ENCODE peak calls at places on chromosomes 6 and 20, in seven cellular contexts. J is epithelial cell of esophagus; Z is CD8-positive, alpha-beta T cell; B is B cell; V is glutamatergic neuron; O is HFF-Myc; X is heart left ventricle. R is an unnamed sample.

GRCh38 chr6:1208876-1209275 is 103.0 kb upstream of the FOXQ1 start:
- DNase-seq in J (peak; percentile 68), Z (no peak), B (no peak), V (no peak), O (no peak), X (no peak), R (no peak)

GRCh38 chr6:113352029-113352801 is 504.9 kb upstream of the MARCKS start:
- DNase-seq in J (peak; percentile 81), Z (no peak), B (no peak), V (no peak), O (peak; percentile 52), X (no peak), R (no peak)

GRCh38 chr6:156991971-156992370 is 214.8 kb downstream of the ARID1B start:
- DNase-seq in J (no peak), Z (no peak), B (no peak), V (no peak), O (no peak), X (no peak), R (no peak)

GRCh38 chr6:20564777-20565176 is 30.5 kb downstream of the CDKAL1 start:
- DNase-seq in J (no peak), Z (no peak), B (no peak), V (no peak), O (no peak), X (no peak), R (no peak)

GRCh38 chr6:91094806-91095475 is 508.1 kb upstream of the MAP3K7 start:
- DNase-seq in J (no peak), Z (no peak), B (no peak), V (no peak), O (no peak), X (no peak), R (no peak)

GRCh38 chr20:50027611-50028105 is 44.9 kb downstream of the SNAI1 start:
- DNase-seq in J (peak; percentile 64), Z (no peak), B (no peak), V (no peak), O (peak; percentile 53), X (peak; percentile 87), R (peak; percentile 62)

GRCh38 chr20:18466574-18466893 is 296 bp downstream of the DZANK1 start:
- DNase-seq in J (no peak), Z (no peak), B (no peak), V (no peak), O (no peak), X (no peak), R (peak; percentile 25)

GRCh38 chr6:38346291-38347079 is 293.2 kb downstream of the BTBD9 start:
- DNase-seq in J (peak; percentile 7), Z (no peak), B (no peak), V (no peak), O (peak; percentile 90), X (no peak), R (no peak)

GRCh38 chr6:124795879-124796838 is 166.1 kb upstream of the RNF217 start:
- DNase-seq in J (peak; percentile 42), Z (no peak), B (no peak), V (peak; percentile 61), O (no peak), X (peak; percentile 50), R (no peak)

GRCh38 chr6:107218142-107218541 is 102.8 kb upstream of the BEND3 start:
- DNase-seq in J (no peak), Z (no peak), B (no peak), V (no peak), O (no peak), X (no peak), R (no peak)

GRCh38 chr20:5024982-5025381 is 23.7 kb upstream of the SLC23A2 start:
- DNase-seq in J (no peak), Z (no peak), B (no peak), V (no peak), O (no peak), X (no peak), R (no peak)

GRCh38 chr6:107179004-107179403 is 63.7 kb upstream of the BEND3 start:
- DNase-seq in J (peak; percentile 39), Z (no peak), B (no peak), V (no peak), O (no peak), X (no peak), R (no peak)

GRCh38 chr6:100460650-100461204 is 4.0 kb downstream of the SIM1 start:
- DNase-seq in J (no peak), Z (no peak), B (no peak), V (no peak), O (no peak), X (no peak), R (no peak)

GRCh38 chr6:39188101-39188455 is 41.2 kb downstream of the KCNK5 start:
- DNase-seq in J (no peak), Z (no peak), B (no peak), V (no peak), O (no peak), X (no peak), R (no peak)

GRCh38 chr6:71482742-71483141 is 194.1 kb downstream of the OGFRL1 start:
- DNase-seq in J (peak; percentile 34), Z (no peak), B (no peak), V (no peak), O (no peak), X (no peak), R (no peak)

GRCh38 chr20:46683939-46684750 is 5.1 kb downstream of the TP53RK start:
- DNase-seq in J (peak; percentile 83), Z (no peak), B (no peak), V (peak; percentile 60), O (peak; percentile 70), X (peak; percentile 54), R (no peak)

GRCh38 chr20:38663660-38664059 is 60.6 kb upstream of the SLC32A1 start:
- DNase-seq in J (no peak), Z (no peak), B (no peak), V (no peak), O (no peak), X (no peak), R (no peak)

GRCh38 chr20:38657390-38657789 is 55.8 kb downstream of the ARHGAP40 start:
- DNase-seq in J (no peak), Z (no peak), B (no peak), V (no peak), O (no peak), X (no peak), R (no peak)

GRCh38 chr20:38660429-38660828 is 58.8 kb downstream of the ARHGAP40 start:
- DNase-seq in J (no peak), Z (no peak), B (no peak), V (no peak), O (no peak), X (no peak), R (no peak)

GRCh38 chr20:38659613-38659880 is 57.9 kb downstream of the ARHGAP40 start:
- DNase-seq in J (no peak), Z (no peak), B (no peak), V (no peak), O (no peak), X (no peak), R (no peak)

DNA sequence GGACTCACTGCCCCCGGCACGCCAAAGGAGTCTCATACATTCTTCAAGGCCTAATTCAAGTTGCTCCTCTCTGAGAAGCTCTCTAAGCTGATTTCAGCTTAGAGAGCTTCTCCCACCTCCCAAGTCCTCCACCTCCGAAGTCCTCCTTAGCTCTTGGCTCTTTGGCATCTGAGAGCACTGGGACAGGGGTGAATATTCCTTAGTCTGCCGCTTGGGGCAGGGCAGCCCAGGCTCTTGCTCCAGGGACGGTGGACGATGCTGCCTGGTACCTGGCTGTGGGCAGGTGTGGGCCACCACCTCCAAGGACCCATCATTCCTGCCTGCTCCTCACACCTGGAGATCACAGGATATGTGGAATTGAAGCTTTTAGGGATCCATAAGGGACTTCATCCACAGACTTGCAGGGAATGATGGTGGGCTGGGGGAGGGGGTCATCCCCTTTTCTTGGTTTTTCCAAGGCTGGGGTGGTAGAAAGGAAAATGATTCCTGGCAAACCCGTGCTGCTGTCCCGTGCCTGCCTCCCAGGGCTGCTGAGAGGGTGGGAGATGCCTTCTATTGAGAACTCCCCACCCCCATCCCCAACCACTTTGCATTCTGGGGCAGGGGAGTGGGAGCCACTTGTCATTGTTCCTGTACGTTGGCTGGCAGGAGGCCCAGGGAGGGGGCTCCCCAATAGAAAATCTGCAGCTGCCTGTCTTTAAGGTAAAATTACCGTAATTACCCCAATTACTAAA is 57.4 kb downstream of the ARHGAP40 start:
- DNase-seq in J (peak; percentile 59), Z (peak; percentile 25), B (no peak), V (peak; percentile 60), O (no peak), X (no peak), R (no peak)
- TF ChIP-seq CTCF in J (peak; percentile 78), Z (peak; percentile 61), B (peak; percentile 74), V (peak; percentile 85), O (peak; percentile 68), X (peak; percentile 38), R (no peak)

GRCh38 chr6:23561732-23562131 is 564.3 kb upstream of the NRSN1 start:
- DNase-seq in J (no peak), Z (no peak), B (no peak), V (no peak), O (no peak), X (no peak), R (no peak)
- TF ChIP-seq CTCF in J (no peak), Z (no peak), B (no peak), V (no peak), O (no peak), X (no peak), R (no peak)

GRCh38 chr6:80543151-80543550 is 436.7 kb downstream of the BCKDHB start:
- DNase-seq in J (no peak), Z (no peak), B (no peak), V (no peak), O (no peak), X (no peak), R (no peak)

GRCh38 chr6:80541886-80542285 is 435.4 kb downstream of the BCKDHB start:
- DNase-seq in J (no peak), Z (no peak), B (no peak), V (no peak), O (no peak), X (no peak), R (no peak)

GRCh38 chr6:80544500-80545055 is 438.1 kb downstream of the BCKDHB start:
- DNase-seq in J (no peak), Z (no peak), B (no peak), V (no peak), O (no peak), X (no peak), R (no peak)

GRCh38 chr6:80545323-80545722 is 438.9 kb downstream of the BCKDHB start:
- DNase-seq in J (no peak), Z (no peak), B (no peak), V (no peak), O (no peak), X (no peak), R (no peak)

GRCh38 chr6:80543598-80544181 is 437.2 kb downstream of the BCKDHB start:
- DNase-seq in J (peak; percentile 78), Z (no peak), B (no peak), V (no peak), O (no peak), X (no peak), R (no peak)
- TF ChIP-seq CTCF in J (no peak), Z (no peak), B (no peak), V (no peak), O (no peak), X (no peak), R (no peak)

DNA sequence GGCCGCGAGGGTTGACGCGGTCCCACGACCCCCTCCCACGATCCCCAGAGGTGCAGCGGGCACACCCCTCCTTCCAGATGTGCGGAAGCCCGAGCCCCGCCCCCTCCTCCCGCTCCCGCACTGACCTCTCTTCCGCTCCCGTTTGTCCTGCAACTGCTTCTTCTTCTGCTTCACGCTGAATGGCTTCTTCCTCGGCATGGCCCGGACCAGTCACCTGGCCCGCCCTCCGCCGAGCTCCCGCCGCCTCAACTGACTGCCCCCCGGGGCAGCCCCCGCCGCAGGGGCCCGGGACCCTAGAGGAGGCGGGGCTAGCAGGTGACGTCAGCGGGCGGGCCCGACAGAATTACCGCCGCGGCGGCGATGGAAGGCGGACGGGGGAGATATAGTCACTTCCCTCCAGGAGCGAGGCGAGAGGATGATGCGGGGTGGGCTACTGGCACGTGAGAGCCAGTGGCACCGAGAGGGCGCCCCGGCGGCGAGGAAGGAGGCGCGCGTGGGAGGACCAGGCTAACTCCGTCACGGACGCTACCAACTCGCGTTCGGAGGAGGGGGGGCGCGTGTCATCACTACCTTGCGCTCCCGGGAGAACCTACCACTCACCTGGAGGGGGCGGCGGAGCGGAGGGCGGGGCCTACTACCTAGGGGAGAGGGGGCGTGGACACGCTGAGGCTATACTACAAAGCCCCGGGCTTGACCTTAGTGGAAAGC is at the start of gene GNL1:
- DNase-seq in J (peak; percentile 97), Z (peak; percentile 99), B (peak; percentile 99), V (peak; percentile 89), O (no peak), X (peak; percentile 93), R (peak; percentile 96)
- TF ChIP-seq CTCF in J (no peak), Z (no peak), B (no peak), V (no peak), O (no peak), X (no peak), R (no peak)

R was measured in omental fat pad.